ENCODE peak calls at places on chromosomes 11 and 22, in four cellular contexts. One of them, this sample, is unnamed.
A peak's percentile ranks its signal among the peaks of the same experiment; 100 is the strongest.

GRCh38 chr11:118633979-118634378 is 26.6 kb downstream of the PHLDB1 start:
- DNase-seq in aorta: no peak
- DNase-seq in SK-N-SH: no peak
- DNase-seq in cardiac fibroblast: peak; percentile 49
- DNase-seq in this sample: no peak

GRCh38 chr11:2515401-2516275 is 70.8 kb downstream of the KCNQ1 start:
- DNase-seq in SK-N-SH: peak; percentile 15
- DNase-seq in cardiac fibroblast: no peak
- DNase-seq in aorta: peak; percentile 49
- DNase-seq in this sample: no peak

GRCh38 chr11:126544311-126545056 is 189.0 kb downstream of the ST3GAL4 start:
- DNase-seq in aorta: no peak
- DNase-seq in SK-N-SH: peak; percentile 73
- DNase-seq in cardiac fibroblast: peak; percentile 5
- DNase-seq in this sample: peak; percentile 46

GRCh38 chr11:2807801-2808241 is 77.8 kb downstream of the CDKN1C start:
- DNase-seq in SK-N-SH: no peak
- DNase-seq in aorta: peak; percentile 63
- DNase-seq in cardiac fibroblast: no peak
- DNase-seq in this sample: no peak

GRCh38 chr22:37781434-37782059 is 26.2 kb upstream of the GCAT start:
- DNase-seq in aorta: no peak
- DNase-seq in cardiac fibroblast: no peak
- DNase-seq in SK-N-SH: no peak
- DNase-seq in this sample: no peak

GRCh38 chr11:60932605-60933346 is 8.5 kb downstream of the TMEM132A start:
- DNase-seq in cardiac fibroblast: no peak
- DNase-seq in aorta: no peak
- DNase-seq in SK-N-SH: peak; percentile 40
- DNase-seq in this sample: no peak

GRCh38 chr22:35782504-35782903 is 64.8 kb downstream of the APOL5 start:
- DNase-seq in cardiac fibroblast: peak; percentile 18
- DNase-seq in aorta: no peak
- DNase-seq in SK-N-SH: no peak
- DNase-seq in this sample: no peak

GRCh38 chr11:70158201-70158600 is 44.9 kb upstream of the FADD start:
- DNase-seq in SK-N-SH: peak; percentile 58
- DNase-seq in cardiac fibroblast: peak; percentile 9
- DNase-seq in aorta: no peak
- DNase-seq in this sample: no peak

GRCh38 chr11:61543606-61544306 is 35.2 kb downstream of the LRRC10B start:
- DNase-seq in cardiac fibroblast: peak; percentile 83
- DNase-seq in SK-N-SH: no peak
- DNase-seq in aorta: no peak
- DNase-seq in this sample: no peak

GRCh38 chr11:113690619-113691569 is 15.2 kb downstream of the TMPRSS5 start:
- DNase-seq in SK-N-SH: peak; percentile 80
- DNase-seq in aorta: peak; percentile 87
- DNase-seq in cardiac fibroblast: peak; percentile 71
- DNase-seq in this sample: no peak

GRCh38 chr11:134406264-134407185 is 5.5 kb downstream of the B3GAT1 start:
- DNase-seq in SK-N-SH: no peak
- DNase-seq in cardiac fibroblast: no peak
- DNase-seq in aorta: no peak
- DNase-seq in this sample: no peak